ENCODE peak calls at places on chromosomes 4 and X, in five cellular contexts. E is psoas muscle, J is heart left ventricle, F is breast epithelium, D is IMR-90. G is an unnamed sample.

GRCh38 chr4:76610751-76611150 is 175.7 kb downstream of the SHROOM3 start:
- DNase-seq in F (no peak), D (no peak), E (no peak), J (no peak), G (no peak)

GRCh38 chr4:151046609-151047008 is 31.5 kb upstream of the LRBA start:
- DNase-seq in F (no peak), E (no peak), D (no peak), J (no peak), G (no peak)

GRCh38 chr4:90238141-90238540 is 110.9 kb downstream of the CCSER1 start:
- DNase-seq in E (no peak), F (no peak), D (no peak), J (no peak), G (no peak)

GRCh38 chrX:65195621-65196020 is 219.4 kb upstream of the ZC4H2 start:
- DNase-seq in F (no peak), D (no peak), J (no peak), E (no peak), G (no peak)

GRCh38 chr4:158676076-158676475 is 4.0 kb downstream of the ETFDH start:
- DNase-seq in E (no peak), J (no peak), F (no peak), D (no peak), G (no peak)

GRCh38 chrX:28659269-28659668 is 72.0 kb downstream of the IL1RAPL1 start:
- DNase-seq in J (no peak), D (no peak), F (no peak), E (no peak), G (peak; percentile 2)

GRCh38 chrX:107673933-107674479 is 45.7 kb downstream of the PRPS1 start:
- DNase-seq in F (peak; percentile 92), D (no peak), E (peak; percentile 93), J (peak; percentile 78), G (no peak)

GRCh38 chr4:121073672-121074386 is 1.5 kb upstream of the NDNF start:
- DNase-seq in J (no peak), D (no peak), E (no peak), F (no peak), G (no peak)

GRCh38 chr4:169649545-169650226 is 29.3 kb downstream of the CLCN3 start:
- DNase-seq in F (no peak), E (no peak), J (peak; percentile 62), D (no peak), G (no peak)

GRCh38 chrX:18255059-18255458 is 34.4 kb upstream of the BEND2 start:
- DNase-seq in D (no peak), J (no peak), E (no peak), F (no peak), G (no peak)
- H3K4me3 ChIP-seq in D (no peak overlapping the region), J (no peak overlapping the region), E (no peak overlapping the region), F (no peak overlapping the region), G (no peak overlapping the region)

GRCh38 chr4:40515037-40515397 is 114.6 kb downstream of the RBM47 start:
- DNase-seq in F (no peak), E (no peak), D (peak; percentile 7), J (no peak), G (no peak)

GRCh38 chr4:40520533-40520932 is 109.1 kb downstream of the RBM47 start:
- DNase-seq in F (no peak), D (no peak), J (no peak), E (no peak), G (no peak)

GRCh38 chr4:40515398-40516293 is 114.0 kb downstream of the RBM47 start:
- DNase-seq in F (no peak), E (no peak), D (no peak), J (no peak), G (no peak)

GRCh38 chr4:40514409-40515025 is 115.1 kb downstream of the RBM47 start:
- DNase-seq in F (no peak), J (no peak), E (no peak), D (no peak), G (no peak)

DNA sequence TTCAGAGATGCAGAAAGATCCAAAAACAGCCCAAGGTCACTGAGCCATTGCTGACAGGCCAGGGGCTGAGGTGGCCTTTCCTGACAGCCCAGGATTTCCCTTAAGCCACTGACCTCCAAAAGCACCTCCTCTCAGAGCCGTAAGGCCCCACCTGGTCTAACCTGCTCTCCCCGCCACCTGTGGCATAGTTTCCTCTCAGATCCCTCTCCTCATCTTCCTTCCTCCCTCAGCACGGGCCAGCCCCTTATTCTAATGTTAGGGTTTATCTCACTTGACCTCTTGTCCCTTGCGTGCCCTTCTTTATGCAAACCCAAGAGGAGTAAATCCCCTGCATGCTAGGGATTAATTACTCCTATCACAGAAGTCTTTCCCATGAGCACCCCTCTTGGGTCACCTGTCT is 113.0 kb downstream of the RBM47 start:
- DNase-seq in D (no peak), J (no peak), E (no peak), F (no peak), G (no peak)
- H3K4me1 ChIP-seq in D (no peaks in the 10 kb centered on the region), J (peaks cover 10% of the 10 kb centered on the region), E (no peaks in the 10 kb centered on the region), F (no peaks in the 10 kb centered on the region), G (no peaks in the 10 kb centered on the region)

DNA sequence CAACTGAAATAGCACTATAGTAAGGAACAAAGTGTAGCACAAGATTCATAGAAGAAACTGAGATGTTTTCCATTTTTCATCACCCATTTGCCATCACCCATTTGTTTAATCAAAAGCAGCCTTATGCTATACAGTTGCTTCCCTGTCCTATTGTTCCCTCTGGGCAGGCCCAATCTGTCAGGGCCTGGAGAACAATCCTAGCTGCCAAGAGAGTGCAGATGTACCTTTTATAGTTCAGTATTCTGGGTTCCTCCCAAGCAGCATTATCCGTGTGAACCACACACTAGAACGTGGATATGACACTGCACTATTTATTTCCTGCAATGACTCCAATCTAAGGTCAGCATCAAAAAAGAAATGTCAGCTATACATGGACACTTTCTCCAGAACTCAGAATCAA is 269.1 kb downstream of the ADGRA3 start:
- DNase-seq in D (no peak), J (no peak), E (no peak), F (no peak), G (no peak)
- TF ChIP-seq CTCF in D (no peak), J (no peak), E (no peak), F (no peak), G (no peak)

GRCh38 chrX:70087857-70088256 is 25.6 kb downstream of the OTUD6A start:
- DNase-seq in F (no peak), D (peak; percentile 40), E (no peak), J (peak; percentile 6), G (no peak)

GRCh38 chrX:70088791-70089190 is 26.5 kb downstream of the OTUD6A start:
- DNase-seq in J (no peak), E (no peak), D (no peak), F (no peak), G (no peak)

GRCh38 chrX:70089575-70090297 is 27.5 kb downstream of the OTUD6A start:
- DNase-seq in D (peak; percentile 62), F (no peak), J (peak; percentile 10), E (no peak), G (no peak)

GRCh38 chrX:70084592-70084991 is 22.3 kb downstream of the OTUD6A start:
- DNase-seq in J (no peak), F (no peak), E (no peak), D (no peak), G (no peak)

GRCh38 chrX:70088281-70088680 is 26.0 kb downstream of the OTUD6A start:
- DNase-seq in J (no peak), E (no peak), D (peak; percentile 29), F (no peak), G (no peak)
- H3K4me3 ChIP-seq in J (no peak overlapping the region), E (no peak overlapping the region), D (no peak overlapping the region), F (no peak overlapping the region), G (no peak overlapping the region)

GRCh38 chr4:183540498-183540953 is 35.7 kb downstream of the ING2 start:
- DNase-seq in F (no peak), E (no peak), D (no peak), J (no peak), G (no peak)
- H3K4me1 ChIP-seq in F (no peaks in the 10 kb centered on the region), E (no peaks in the 10 kb centered on the region), D (peaks cover 8% of the 10 kb centered on the region), J (no peaks in the 10 kb centered on the region), G (no peaks in the 10 kb centered on the region)

GRCh38 chr4:132333723-132334045 is 815.4 kb upstream of the PCDH10 start:
- DNase-seq in J (no peak), F (no peak), D (peak; percentile 49), E (no peak), G (no peak)

GRCh38 chr4:132334081-132334480 is 815.0 kb upstream of the PCDH10 start:
- DNase-seq in D (peak; percentile 3), F (no peak), J (no peak), E (no peak), G (no peak)

GRCh38 chr4:132330994-132331393 is 818.1 kb upstream of the PCDH10 start:
- DNase-seq in E (no peak), J (no peak), F (no peak), D (no peak), G (no peak)

GRCh38 chr4:132328761-132329160 is 820.3 kb upstream of the PCDH10 start:
- DNase-seq in D (peak; percentile 1), E (no peak), F (no peak), J (no peak), G (no peak)

GRCh38 chr4:132332932-132333722 is 816.0 kb upstream of the PCDH10 start:
- DNase-seq in F (no peak), E (no peak), J (no peak), D (no peak), G (no peak)
- TF ChIP-seq CTCF in F (no peak), E (peak; percentile 16), J (peak; percentile 15), D (no peak), G (peak; percentile 65)

GRCh38 chrX:15678339-15678738 is 13.7 kb upstream of the CLTRN start:
- DNase-seq in J (no peak), E (no peak), D (no peak), F (no peak), G (no peak)
- H3K4me3 ChIP-seq in J (no peak overlapping the region), E (no peak overlapping the region), D (no peak overlapping the region), F (no peak overlapping the region), G (no peak overlapping the region)

GRCh38 chr4:145732895-145733880 is 53.2 kb downstream of the C4orf51 start:
- DNase-seq in J (peak; percentile 97), E (peak; percentile 97), F (peak; percentile 94), D (peak; percentile 89), G (peak; percentile 96)

GRCh38 chr4:145734051-145734450 is 54.1 kb downstream of the C4orf51 start:
- DNase-seq in E (no peak), D (no peak), F (peak; percentile 35), J (no peak), G (no peak)

GRCh38 chr4:145732001-145732400 is 52.1 kb downstream of the C4orf51 start:
- DNase-seq in D (no peak), E (no peak), F (no peak), J (no peak), G (no peak)

GRCh38 chr4:145731026-145731425 is 51.1 kb downstream of the C4orf51 start:
- DNase-seq in E (no peak), F (no peak), D (peak; percentile 90), J (no peak), G (peak; percentile 16)

DNA sequence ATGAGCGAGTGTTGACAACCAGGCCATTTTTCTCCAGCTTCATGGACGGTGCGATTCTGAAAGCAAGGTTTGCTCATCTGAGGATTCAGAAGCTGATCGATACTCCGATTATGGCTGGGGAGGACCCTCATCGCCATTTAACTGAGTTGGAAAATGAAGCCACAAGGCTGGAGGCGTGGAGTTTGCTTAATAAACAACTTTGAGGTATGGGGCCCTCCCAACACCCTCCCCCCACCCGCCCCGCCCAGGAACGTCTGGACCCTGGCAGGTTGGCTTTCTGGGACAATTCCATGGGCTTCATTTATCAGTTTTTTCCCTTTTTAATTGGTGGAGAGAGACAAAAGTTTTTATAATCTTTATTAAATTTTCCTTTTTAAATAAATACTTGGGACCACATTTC is 52.5 kb downstream of the C4orf51 start:
- DNase-seq in F (no peak), J (no peak), D (no peak), E (no peak), G (no peak)
- H3K4me1 ChIP-seq in F (peaks cover 7% of the 10 kb centered on the region), J (peaks cover 56% of the 10 kb centered on the region), D (peaks cover 28% of the 10 kb centered on the region), E (peaks cover 40% of the 10 kb centered on the region), G (peaks cover 8% of the 10 kb centered on the region)

G was measured in BE2C.